ENCODE peak calls at places on chromosomes 11 and 22, in four cellular contexts. F, L, Y and X are unnamed samples.

GRCh38 chr11:35781342-35782171 is 119.0 kb downstream of the TRIM44 start:
- DNase-seq in F (no peak), L (no peak), Y (no peak), X (no peak)

GRCh38 chr11:61972112-61972795 is 4.8 kb upstream of the FTH1 start:
- DNase-seq in F (peak), L (no peak), Y (no peak), X (peak)

GRCh38 chr22:49429066-49429465 is 398.6 kb downstream of the BRD1 start:
- DNase-seq in F (no peak), L (no peak), Y (no peak), X (no peak)

GRCh38 chr22:30871391-30872281 is 96.9 kb downstream of the MORC2 start:
- DNase-seq in F (no peak), L (no peak), Y (no peak), X (no peak)

GRCh38 chr22:38172489-38173155 is 9.0 kb downstream of the PLA2G6 start:
- DNase-seq in F (no peak), L (no peak), Y (no peak), X (peak)

GRCh38 chr22:49632199-49633009 is 195.3 kb downstream of the BRD1 start:
- DNase-seq in F (peak), L (no peak), Y (no peak), X (no peak)

GRCh38 chr11:86799680-86800075 is 664 bp upstream of the PRSS23 start:
- DNase-seq in F (no peak), L (no peak), Y (no peak), X (no peak)

GRCh38 chr11:71251761-71252433 is 480 bp downstream of the SHANK2 start:
- DNase-seq in F (peak), L (no peak), Y (peak), X (peak)

GRCh38 chr22:38452373-38453064 is 2.5 kb downstream of the KCNJ4 start:
- DNase-seq in F (no peak), L (no peak), Y (no peak), X (no peak)

GRCh38 chr11:119403021-119403420 is 20.0 kb downstream of the THY1 start:
- DNase-seq in F (no peak), L (no peak), Y (no peak), X (no peak)

GRCh38 chr11:2913776-2914474 is 15.3 kb downstream of the PHLDA2 start:
- DNase-seq in F (no peak), L (no peak), Y (no peak), X (no peak)

GRCh38 chr22:34437140-34437539 is 516.9 kb upstream of the LARGE1 start:
- DNase-seq in F (no peak), L (no peak), Y (no peak), X (no peak)

GRCh38 chr11:67356867-67357561 is 3.7 kb upstream of the POLD4 start:
- DNase-seq in F (peak), L (no peak), Y (no peak), X (no peak)

GRCh38 chr11:9001736-9002135 is 2.1 kb downstream of the NRIP3 start:
- DNase-seq in F (peak), L (no peak), Y (no peak), X (no peak)